ENCODE peak calls at places on chromosomes 5 and 9, in seven cellular contexts. One of them, this sample, is unnamed. For H3K4me1, the result is how much of the 10 kb centered on the place peaks cover.

GRCh38 chr5:133319905-133320520 is 268.2 kb downstream of the HSPA4 start:
- DNase-seq in mesendoderm: peak
- DNase-seq in trophoblast cell: peak
- DNase-seq in mesenchymal stem cell: no peak
- DNase-seq in H1: no peak
- DNase-seq in H9: no peak
- DNase-seq in IMR-90: no peak
- DNase-seq in this sample: no peak

GRCh38 chr9:124502711-124503702 is 4.2 kb downstream of the NR5A1 start:
- DNase-seq in mesenchymal stem cell: no peak
- DNase-seq in H9: peak
- DNase-seq in H1: no peak
- DNase-seq in IMR-90: no peak
- DNase-seq in mesendoderm: peak
- DNase-seq in trophoblast cell: no peak
- DNase-seq in this sample: no peak

GRCh38 chr9:36499156-36499886 is 73.4 kb upstream of the MELK start:
- DNase-seq in H1: no peak
- DNase-seq in mesendoderm: no peak
- DNase-seq in mesenchymal stem cell: no peak
- DNase-seq in trophoblast cell: no peak
- DNase-seq in IMR-90: no peak
- DNase-seq in H9: peak
- DNase-seq in this sample: peak

GRCh38 chr5:73617510-73618279 is 8.3 kb upstream of the ARHGEF28 start:
- DNase-seq in IMR-90: peak
- DNase-seq in H1: no peak
- DNase-seq in trophoblast cell: peak
- DNase-seq in mesendoderm: no peak
- DNase-seq in mesenchymal stem cell: peak
- DNase-seq in H9: no peak
- DNase-seq in this sample: no peak

GRCh38 chr9:4691794-4692193 is 12.4 kb downstream of the CDC37L1 start:
- DNase-seq in IMR-90: peak
- DNase-seq in H1: no peak
- DNase-seq in mesenchymal stem cell: no peak
- DNase-seq in H9: no peak
- DNase-seq in trophoblast cell: no peak
- DNase-seq in mesendoderm: no peak
- DNase-seq in this sample: no peak

GRCh38 chr5:147391781-147392180 is 118.1 kb downstream of the DPYSL3 start:
- DNase-seq in mesendoderm: peak
- DNase-seq in mesenchymal stem cell: peak
- DNase-seq in IMR-90: peak
- DNase-seq in trophoblast cell: peak
- DNase-seq in H1: no peak
- DNase-seq in H9: no peak
- DNase-seq in this sample: no peak

GRCh38 chr9:133718533-133719315 is 19.4 kb downstream of the SARDH start:
- DNase-seq in trophoblast cell: no peak
- DNase-seq in mesenchymal stem cell: no peak
- DNase-seq in IMR-90: no peak
- DNase-seq in mesendoderm: no peak
- DNase-seq in H9: no peak
- DNase-seq in H1: no peak
- DNase-seq in this sample: no peak

GRCh38 chr9:117315236-117315635 is 99.6 kb downstream of the ASTN2 start:
- DNase-seq in mesenchymal stem cell: no peak
- DNase-seq in IMR-90: no peak
- DNase-seq in trophoblast cell: no peak
- DNase-seq in H9: no peak
- DNase-seq in mesendoderm: no peak
- DNase-seq in H1: no peak
- DNase-seq in this sample: no peak

GRCh38 chr5:130400091-130400490 is 495.8 kb downstream of the CHSY3 start:
- DNase-seq in H1: no peak
- DNase-seq in mesenchymal stem cell: peak
- DNase-seq in H9: no peak
- DNase-seq in trophoblast cell: peak
- DNase-seq in IMR-90: no peak
- DNase-seq in mesendoderm: peak
- DNase-seq in this sample: no peak

GRCh38 chr9:15501179-15501578 is 9.6 kb downstream of the PSIP1 start:
- DNase-seq in mesendoderm: no peak
- DNase-seq in IMR-90: no peak
- DNase-seq in H1: no peak
- DNase-seq in mesenchymal stem cell: peak
- DNase-seq in H9: no peak
- DNase-seq in trophoblast cell: no peak
- DNase-seq in this sample: no peak
- H3K4me1 ChIP-seq in mesendoderm: under half
- H3K4me1 ChIP-seq in IMR-90: under half
- H3K4me1 ChIP-seq in H1: under half
- H3K4me1 ChIP-seq in mesenchymal stem cell: under half
- H3K4me1 ChIP-seq in H9: under half
- H3K4me1 ChIP-seq in trophoblast cell: under half
- H3K4me1 ChIP-seq in this sample: under half

GRCh38 chr9:128216781-128217553 is 13.8 kb downstream of the DNM1 start:
- DNase-seq in mesendoderm: no peak
- DNase-seq in H1: no peak
- DNase-seq in H9: no peak
- DNase-seq in trophoblast cell: no peak
- DNase-seq in mesenchymal stem cell: no peak
- DNase-seq in IMR-90: no peak
- DNase-seq in this sample: no peak

GRCh38 chr9:128215491-128216404 is 12.6 kb downstream of the DNM1 start:
- DNase-seq in H1: no peak
- DNase-seq in trophoblast cell: no peak
- DNase-seq in H9: no peak
- DNase-seq in mesenchymal stem cell: peak
- DNase-seq in mesendoderm: peak
- DNase-seq in IMR-90: peak
- DNase-seq in this sample: no peak

GRCh38 chr9:128214571-128215490 is 11.7 kb downstream of the DNM1 start:
- DNase-seq in IMR-90: no peak
- DNase-seq in H9: no peak
- DNase-seq in mesenchymal stem cell: no peak
- DNase-seq in H1: no peak
- DNase-seq in mesendoderm: peak
- DNase-seq in trophoblast cell: no peak
- DNase-seq in this sample: no peak

GRCh38 chr9:128218518-128219389 is 15.6 kb downstream of the DNM1 start:
- DNase-seq in IMR-90: peak
- DNase-seq in mesenchymal stem cell: peak
- DNase-seq in H1: peak
- DNase-seq in mesendoderm: peak
- DNase-seq in trophoblast cell: peak
- DNase-seq in H9: peak
- DNase-seq in this sample: peak

GRCh38 chr9:128218172-128218517 is 15.0 kb downstream of the DNM1 start:
- DNase-seq in IMR-90: no peak
- DNase-seq in H9: no peak
- DNase-seq in mesendoderm: no peak
- DNase-seq in H1: no peak
- DNase-seq in trophoblast cell: no peak
- DNase-seq in mesenchymal stem cell: no peak
- DNase-seq in this sample: no peak
- H3K18ac ChIP-seq in IMR-90: no peak
- H3K18ac ChIP-seq in H9: no peak
- H3K18ac ChIP-seq in mesendoderm: no peak
- H3K18ac ChIP-seq in H1: no peak
- H3K18ac ChIP-seq in trophoblast cell: no peak
- H3K18ac ChIP-seq in mesenchymal stem cell: no peak
- H3K18ac ChIP-seq in this sample: peak

GRCh38 chr5:142571921-142572320 is 114.0 kb downstream of the FGF1 start:
- DNase-seq in IMR-90: no peak
- DNase-seq in trophoblast cell: no peak
- DNase-seq in H1: no peak
- DNase-seq in mesendoderm: no peak
- DNase-seq in H9: no peak
- DNase-seq in mesenchymal stem cell: no peak
- DNase-seq in this sample: no peak
- H3K4me1 ChIP-seq in IMR-90: under half
- H3K4me1 ChIP-seq in trophoblast cell: under half
- H3K4me1 ChIP-seq in H1: under half
- H3K4me1 ChIP-seq in mesendoderm: under half
- H3K4me1 ChIP-seq in H9: under half
- H3K4me1 ChIP-seq in mesenchymal stem cell: under half
- H3K4me1 ChIP-seq in this sample: under half

DNA sequence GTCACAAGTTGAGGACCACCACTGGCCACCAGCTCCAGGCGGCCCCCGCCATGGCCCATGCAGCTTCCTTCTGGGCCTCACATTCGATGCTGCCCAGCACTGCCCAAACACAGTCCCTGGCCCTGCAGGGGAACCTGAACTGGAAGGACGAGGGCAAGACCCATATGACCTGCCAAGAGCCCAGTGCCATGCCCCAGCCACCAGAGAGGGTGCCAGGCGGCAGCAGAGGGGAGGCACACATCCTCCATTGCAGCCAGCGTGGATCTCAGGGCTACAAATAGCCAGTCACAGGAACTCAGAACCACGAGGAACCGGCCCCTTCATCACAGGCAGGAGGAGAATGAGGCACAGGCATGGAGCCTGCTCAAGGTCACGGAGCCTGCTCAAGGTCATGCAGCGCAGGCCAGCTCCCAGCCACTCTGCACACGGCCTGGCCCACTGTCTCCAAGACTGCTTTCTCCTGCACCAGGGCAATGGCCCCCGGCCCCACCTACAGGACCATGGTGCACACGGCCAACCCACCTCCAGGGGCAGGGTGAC is 69.6 kb downstream of the SEMA4D start:
- DNase-seq in mesendoderm: no peak
- DNase-seq in H9: no peak
- DNase-seq in trophoblast cell: no peak
- DNase-seq in H1: no peak
- DNase-seq in mesenchymal stem cell: no peak
- DNase-seq in IMR-90: no peak
- DNase-seq in this sample: no peak
- H3K18ac ChIP-seq in mesendoderm: no peak
- H3K18ac ChIP-seq in H9: no peak
- H3K18ac ChIP-seq in trophoblast cell: no peak
- H3K18ac ChIP-seq in H1: no peak
- H3K18ac ChIP-seq in mesenchymal stem cell: no peak
- H3K18ac ChIP-seq in IMR-90: no peak
- H3K18ac ChIP-seq in this sample: peak

This sample was measured in neuronal stem cell.